ENCODE peak calls at places on chromosome 15, in four cellular contexts. One of them, this sample, is unnamed.

GRCh38 chr15:41797194-41797593 is 22.9 kb downstream of the MAPKBP1 start:
- DNase-seq in MM.1S: no peak
- DNase-seq in brain microvascular endothelial cell: no peak
- DNase-seq in tibial nerve: no peak
- DNase-seq in this sample: no peak

GRCh38 chr15:58882243-58882642 is 51.2 kb downstream of the SLTM start:
- DNase-seq in MM.1S: no peak
- DNase-seq in brain microvascular endothelial cell: no peak
- DNase-seq in tibial nerve: no peak
- DNase-seq in this sample: no peak

GRCh38 chr15:48559270-48559669 is 86.2 kb downstream of the FBN1 start:
- DNase-seq in brain microvascular endothelial cell: peak
- DNase-seq in tibial nerve: no peak
- DNase-seq in MM.1S: no peak
- DNase-seq in this sample: no peak

GRCh38 chr15:66586155-66586976 is 20.6 kb upstream of the LCTL start:
- DNase-seq in MM.1S: no peak
- DNase-seq in tibial nerve: no peak
- DNase-seq in brain microvascular endothelial cell: no peak
- DNase-seq in this sample: no peak

GRCh38 chr15:50066202-50066601 is 52.8 kb downstream of the ATP8B4 start:
- DNase-seq in brain microvascular endothelial cell: peak
- DNase-seq in MM.1S: no peak
- DNase-seq in tibial nerve: no peak
- DNase-seq in this sample: no peak

GRCh38 chr15:101137312-101137940 is 114.4 kb downstream of the CHSY1 start:
- DNase-seq in brain microvascular endothelial cell: no peak
- DNase-seq in MM.1S: no peak
- DNase-seq in tibial nerve: no peak
- DNase-seq in this sample: no peak

GRCh38 chr15:42508263-42508690 is 12.8 kb downstream of the SNAP23 start:
- DNase-seq in tibial nerve: no peak
- DNase-seq in MM.1S: no peak
- DNase-seq in brain microvascular endothelial cell: no peak
- DNase-seq in this sample: no peak

GRCh38 chr15:30953731-30954378 is 37.6 kb downstream of the MTMR10 start:
- DNase-seq in brain microvascular endothelial cell: peak
- DNase-seq in MM.1S: no peak
- DNase-seq in tibial nerve: no peak
- DNase-seq in this sample: no peak

GRCh38 chr15:78907577-78907976 is 34.9 kb downstream of the MORF4L1 start:
- DNase-seq in MM.1S: no peak
- DNase-seq in tibial nerve: no peak
- DNase-seq in brain microvascular endothelial cell: no peak
- DNase-seq in this sample: no peak

GRCh38 chr15:91407237-91407889 is 307.3 kb downstream of the SV2B start:
- DNase-seq in MM.1S: peak
- DNase-seq in tibial nerve: no peak
- DNase-seq in brain microvascular endothelial cell: no peak
- DNase-seq in this sample: peak

GRCh38 chr15:83747050-83747717 is 93.3 kb downstream of the ADAMTSL3 start:
- DNase-seq in MM.1S: peak
- DNase-seq in tibial nerve: no peak
- DNase-seq in brain microvascular endothelial cell: peak
- DNase-seq in this sample: no peak

GRCh38 chr15:42921049-42921731 is 612 bp upstream of the TTBK2 start:
- DNase-seq in tibial nerve: no peak
- DNase-seq in MM.1S: peak
- DNase-seq in brain microvascular endothelial cell: peak
- DNase-seq in this sample: peak

GRCh38 chr15:92463352-92463751 is 69.7 kb downstream of the ST8SIA2 start:
- DNase-seq in brain microvascular endothelial cell: no peak
- DNase-seq in tibial nerve: no peak
- DNase-seq in MM.1S: no peak
- DNase-seq in this sample: no peak

GRCh38 chr15:45183001-45183400 is 4.8 kb downstream of the SHF start:
- DNase-seq in tibial nerve: no peak
- DNase-seq in brain microvascular endothelial cell: no peak
- DNase-seq in MM.1S: no peak
- DNase-seq in this sample: no peak

DNA sequence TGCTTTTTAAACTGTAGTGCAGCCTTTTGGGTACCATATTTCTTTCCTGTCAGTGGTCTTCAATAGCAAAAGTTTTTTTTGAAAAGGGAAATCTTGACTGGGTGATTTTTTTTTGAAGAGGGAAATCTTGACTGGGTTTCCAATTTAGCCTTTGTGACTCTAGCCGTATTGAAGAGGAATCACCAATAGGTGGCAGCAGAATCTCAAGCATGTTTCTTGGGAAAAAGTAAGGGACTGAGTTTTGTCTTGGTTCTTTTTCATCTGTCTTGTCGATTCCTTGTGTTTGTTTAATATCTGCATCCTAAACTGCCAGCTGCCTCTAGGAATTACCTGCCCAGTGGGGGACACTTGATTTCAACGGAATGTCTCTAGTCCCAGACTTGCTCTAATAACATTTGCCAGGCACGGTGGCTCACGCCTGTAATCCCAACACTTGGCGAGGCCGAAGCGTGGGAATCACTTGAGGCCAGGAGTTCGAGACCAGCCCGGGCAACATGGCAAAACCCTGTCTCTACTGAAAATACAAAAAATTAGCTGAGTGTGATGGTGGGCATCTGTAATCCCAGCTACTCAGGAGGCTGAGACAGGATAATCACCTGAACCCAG is 89.2 kb downstream of the RBPMS2 start:
- DNase-seq in tibial nerve: no peak
- DNase-seq in brain microvascular endothelial cell: peak
- DNase-seq in MM.1S: peak
- DNase-seq in this sample: no peak
- H3K27ac ChIP-seq in tibial nerve: no peak
- H3K27ac ChIP-seq in brain microvascular endothelial cell: no peak
- H3K27ac ChIP-seq in MM.1S: no peak
- H3K27ac ChIP-seq in this sample: no peak

GRCh38 chr15:36731025-36731424 is 151.6 kb downstream of the CDIN1 start:
- DNase-seq in MM.1S: no peak
- DNase-seq in tibial nerve: no peak
- DNase-seq in brain microvascular endothelial cell: no peak
- DNase-seq in this sample: no peak

GRCh38 chr15:36724493-36724892 is 145.1 kb downstream of the CDIN1 start:
- DNase-seq in tibial nerve: no peak
- DNase-seq in MM.1S: no peak
- DNase-seq in brain microvascular endothelial cell: no peak
- DNase-seq in this sample: no peak

GRCh38 chr15:36724901-36725300 is 145.5 kb downstream of the CDIN1 start:
- DNase-seq in tibial nerve: no peak
- DNase-seq in MM.1S: no peak
- DNase-seq in brain microvascular endothelial cell: no peak
- DNase-seq in this sample: no peak

DNA sequence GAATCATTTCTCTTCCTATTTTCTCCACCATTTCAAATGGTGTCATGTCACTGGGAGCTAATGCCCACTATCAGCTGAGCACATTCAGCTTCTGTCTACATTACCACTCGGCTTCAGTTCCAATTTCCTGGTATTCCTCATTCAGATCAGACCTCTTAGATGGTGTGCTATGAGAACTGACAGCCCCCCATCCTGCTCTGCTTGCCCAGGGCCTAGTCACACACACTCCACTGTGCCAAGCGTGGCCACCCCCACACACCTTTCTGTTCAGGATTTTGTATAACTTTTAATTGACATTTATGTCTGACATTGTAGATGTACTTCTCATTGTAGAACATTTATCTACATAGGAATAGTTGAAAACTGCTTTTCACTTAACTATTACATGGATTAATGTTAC is 146.8 kb downstream of the CDIN1 start:
- DNase-seq in MM.1S: no peak
- DNase-seq in tibial nerve: no peak
- DNase-seq in brain microvascular endothelial cell: no peak
- DNase-seq in this sample: no peak
- TF ChIP-seq CTCF in MM.1S: no peak
- TF ChIP-seq CTCF in tibial nerve: no peak
- TF ChIP-seq CTCF in brain microvascular endothelial cell: no peak
- TF ChIP-seq CTCF in this sample: no peak

GRCh38 chr15:62495670-62496328 is 330.7 kb upstream of the C2CD4B start:
- DNase-seq in tibial nerve: no peak
- DNase-seq in brain microvascular endothelial cell: peak
- DNase-seq in MM.1S: no peak
- DNase-seq in this sample: no peak
- H3K27ac ChIP-seq in tibial nerve: peak
- H3K27ac ChIP-seq in brain microvascular endothelial cell: no peak
- H3K27ac ChIP-seq in MM.1S: no peak
- H3K27ac ChIP-seq in this sample: no peak

GRCh38 chr15:79989682-79990081 is 18.7 kb upstream of the BCL2A1 start:
- DNase-seq in MM.1S: no peak
- DNase-seq in tibial nerve: no peak
- DNase-seq in brain microvascular endothelial cell: no peak
- DNase-seq in this sample: no peak
- TF ChIP-seq CTCF in MM.1S: no peak
- TF ChIP-seq CTCF in tibial nerve: no peak
- TF ChIP-seq CTCF in brain microvascular endothelial cell: no peak
- TF ChIP-seq CTCF in this sample: no peak